ENCODE peak calls at places on chromosomes 3 and 15, in six cellular contexts. H is PC-3, N is MM.1S, K is hepatocyte, G is neural progenitor cell, Y is HCT116. A is an unnamed sample.

GRCh38 chr3:133089906-133090305 is 51.7 kb downstream of the TMEM108 start:
- DNase-seq in H (no peak), N (no peak), K (no peak), G (no peak), Y (no peak), A (no peak)

GRCh38 chr3:168860028-168860427 is 764.3 kb upstream of the GOLIM4 start:
- DNase-seq in H (no peak), N (no peak), K (no peak), G (no peak), Y (no peak), A (no peak)

GRCh38 chr3:30693470-30694120 is 87.2 kb downstream of the TGFBR2 start:
- DNase-seq in H (peak), N (peak), K (peak), G (peak), Y (peak), A (peak)

GRCh38 chr15:65259367-65259781 is 27.3 kb downstream of the PARP16 start:
- DNase-seq in H (no peak), N (no peak), K (peak), G (no peak), Y (no peak), A (peak)

GRCh38 chr15:24784506-24784905 is 108.9 kb downstream of the NPAP1 start:
- DNase-seq in H (no peak), N (no peak), K (no peak), G (no peak), Y (no peak), A (no peak)

GRCh38 chr3:115239717-115240116 is 92.6 kb upstream of the ZBTB20 start:
- DNase-seq in H (peak), N (no peak), K (peak), G (no peak), Y (peak), A (peak)

GRCh38 chr3:138964923-138965322 is 17.9 kb downstream of the FOXL2NB start:
- DNase-seq in H (no peak), N (no peak), K (no peak), G (no peak), Y (no peak), A (no peak)

GRCh38 chr3:131972550-131972949 is 62.3 kb downstream of the CPNE4 start:
- DNase-seq in H (no peak), N (no peak), K (no peak), G (no peak), Y (no peak), A (peak)

GRCh38 chr15:95347846-95348245 is 982.7 kb upstream of the NR2F2 start:
- DNase-seq in H (peak), N (no peak), K (no peak), G (no peak), Y (no peak), A (no peak)

GRCh38 chr3:105647047-105647446 is 221.8 kb downstream of the CBLB start:
- DNase-seq in H (peak), N (no peak), K (peak), G (no peak), Y (peak), A (peak)

GRCh38 chr3:167657684-167658225 is 4.0 kb upstream of the WDR49 start:
- DNase-seq in H (no peak), N (no peak), K (no peak), G (peak), Y (no peak), A (no peak)

GRCh38 chr3:150825916-150826377 is 63.0 kb upstream of the SIAH2 start:
- DNase-seq in H (no peak), N (no peak), K (no peak), G (no peak), Y (no peak), A (no peak)

GRCh38 chr15:99982662-99983061 is 249.4 kb upstream of the LYSMD4 start:
- DNase-seq in H (no peak), N (no peak), K (no peak), G (no peak), Y (no peak), A (no peak)

GRCh38 chr3:105906834-105907233 is 38.0 kb upstream of the CBLB start:
- DNase-seq in H (peak), N (no peak), K (no peak), G (no peak), Y (no peak), A (peak)

GRCh38 chr15:90552162-90552928 is 22.6 kb downstream of the CRTC3 start:
- DNase-seq in H (no peak), N (no peak), K (no peak), G (no peak), Y (no peak), A (peak)

GRCh38 chr3:189103208-189103607 is 68.6 kb upstream of the TPRG1 start:
- DNase-seq in H (no peak), N (no peak), K (no peak), G (no peak), Y (no peak), A (peak)

GRCh38 chr15:62524848-62525247 is 359.8 kb upstream of the C2CD4B start:
- DNase-seq in H (peak), N (no peak), K (no peak), G (no peak), Y (no peak), A (peak)

GRCh38 chr15:90287096-90287495 is 21.6 kb downstream of the NGRN start:
- DNase-seq in H (no peak), N (no peak), K (no peak), G (no peak), Y (no peak), A (no peak)

GRCh38 chr3:184160456-184160855 is 5.3 kb downstream of the DVL3 start:
- DNase-seq in H (peak), N (no peak), K (no peak), G (no peak), Y (no peak), A (peak)

GRCh38 chr3:41317718-41318117 is 118.4 kb downstream of the CTNNB1 start:
- DNase-seq in H (peak), N (no peak), K (peak), G (no peak), Y (no peak), A (peak)

GRCh38 chr3:120284702-120285507 is at the start of gene GPR156:
- DNase-seq in H (peak), N (no peak), K (peak), G (peak), Y (no peak), A (peak)

GRCh38 chr3:160331127-160331937 is 67.7 kb downstream of the IFT80 start:
- DNase-seq in H (peak), N (no peak), K (peak), G (no peak), Y (peak), A (peak)

GRCh38 chr3:12294885-12295580 is 6.2 kb downstream of the PPARG start:
- DNase-seq in H (peak), N (no peak), K (peak), G (no peak), Y (peak), A (peak)

GRCh38 chr15:65054333-65055200 is 9.4 kb downstream of the SLC51B start:
- DNase-seq in H (peak), N (peak), K (peak), G (peak), Y (peak), A (peak)

GRCh38 chr3:171878441-171879225 is 35.5 kb downstream of the TMEM212 start:
- DNase-seq in H (no peak), N (no peak), K (no peak), G (peak), Y (no peak), A (peak)

GRCh38 chr15:87931584-87931983 is 325.0 kb downstream of the NTRK3 start:
- DNase-seq in H (no peak), N (no peak), K (no peak), G (no peak), Y (no peak), A (no peak)

GRCh38 chr3:46990573-46991374 is 11.3 kb downstream of the NBEAL2 start:
- DNase-seq in H (no peak), N (no peak), K (no peak), G (no peak), Y (no peak), A (no peak)

GRCh38 chr3:67077656-67078055 is 79.5 kb downstream of the KBTBD8 start:
- DNase-seq in H (no peak), N (no peak), K (no peak), G (no peak), Y (no peak), A (peak)

GRCh38 chr3:118144919-118145318 is 889.7 kb downstream of the IGSF11 start:
- DNase-seq in H (no peak), N (peak), K (no peak), G (peak), Y (no peak), A (no peak)

GRCh38 chr3:15102833-15103232 is 3.9 kb upstream of the RBSN start:
- DNase-seq in H (no peak), N (no peak), K (no peak), G (no peak), Y (no peak), A (peak)

GRCh38 chr15:51842852-51843737 is 13.6 kb downstream of the TMOD3 start:
- DNase-seq in H (peak), N (no peak), K (peak), G (no peak), Y (peak), A (peak)

GRCh38 chr3:8320711-8321458 is 180.7 kb upstream of the LMCD1 start:
- DNase-seq in H (no peak), N (no peak), K (no peak), G (no peak), Y (no peak), A (no peak)

GRCh38 chr3:143847787-143848631 is at the start of gene SLC9A9:
- DNase-seq in H (peak), N (peak), K (peak), G (peak), Y (no peak), A (peak)

GRCh38 chr15:101239724-101240136 is 12.1 kb downstream of the CHSY1 start:
- DNase-seq in H (no peak), N (no peak), K (no peak), G (no peak), Y (no peak), A (no peak)

GRCh38 chr3:110791971-110792370 is 279.6 kb upstream of the NECTIN3 start:
- DNase-seq in H (no peak), N (no peak), K (no peak), G (no peak), Y (no peak), A (peak)

GRCh38 chr3:148820885-148821284 is 6.7 kb upstream of the CPB1 start:
- DNase-seq in H (no peak), N (no peak), K (no peak), G (no peak), Y (no peak), A (no peak)

GRCh38 chr3:104575631-104576030 is 791.1 kb upstream of the ALCAM start:
- DNase-seq in H (no peak), N (no peak), K (no peak), G (no peak), Y (no peak), A (no peak)
- H3K4me2 ChIP-seq in H (no peak), N (no peak), K (no peak), G (no peak), Y (no peak), A (no peak)

GRCh38 chr15:71110800-71111565 is 4.3 kb upstream of the THSD4 start:
- DNase-seq in H (no peak), N (no peak), K (no peak), G (no peak), Y (no peak), A (no peak)
- TF ChIP-seq EZH2phosphoT487 in H (no peak), N (no peak), K (no peak), G (no peak), Y (no peak), A (no peak)

GRCh38 chr15:82647835-82648256 is 683 bp upstream of the CPEB1 start:
- DNase-seq in H (no peak), N (no peak), K (no peak), G (peak), Y (no peak), A (no peak)

GRCh38 chr15:82646250-82647044 is 716 bp downstream of the CPEB1 start:
- DNase-seq in H (no peak), N (no peak), K (peak), G (peak), Y (no peak), A (peak)

GRCh38 chr15:82649226-82649999 is 2.2 kb upstream of the CPEB1 start:
- DNase-seq in H (no peak), N (no peak), K (no peak), G (no peak), Y (no peak), A (no peak)

GRCh38 chr15:82648257-82649103 is 1.3 kb upstream of the CPEB1 start:
- DNase-seq in H (no peak), N (no peak), K (no peak), G (peak), Y (no peak), A (peak)

DNA sequence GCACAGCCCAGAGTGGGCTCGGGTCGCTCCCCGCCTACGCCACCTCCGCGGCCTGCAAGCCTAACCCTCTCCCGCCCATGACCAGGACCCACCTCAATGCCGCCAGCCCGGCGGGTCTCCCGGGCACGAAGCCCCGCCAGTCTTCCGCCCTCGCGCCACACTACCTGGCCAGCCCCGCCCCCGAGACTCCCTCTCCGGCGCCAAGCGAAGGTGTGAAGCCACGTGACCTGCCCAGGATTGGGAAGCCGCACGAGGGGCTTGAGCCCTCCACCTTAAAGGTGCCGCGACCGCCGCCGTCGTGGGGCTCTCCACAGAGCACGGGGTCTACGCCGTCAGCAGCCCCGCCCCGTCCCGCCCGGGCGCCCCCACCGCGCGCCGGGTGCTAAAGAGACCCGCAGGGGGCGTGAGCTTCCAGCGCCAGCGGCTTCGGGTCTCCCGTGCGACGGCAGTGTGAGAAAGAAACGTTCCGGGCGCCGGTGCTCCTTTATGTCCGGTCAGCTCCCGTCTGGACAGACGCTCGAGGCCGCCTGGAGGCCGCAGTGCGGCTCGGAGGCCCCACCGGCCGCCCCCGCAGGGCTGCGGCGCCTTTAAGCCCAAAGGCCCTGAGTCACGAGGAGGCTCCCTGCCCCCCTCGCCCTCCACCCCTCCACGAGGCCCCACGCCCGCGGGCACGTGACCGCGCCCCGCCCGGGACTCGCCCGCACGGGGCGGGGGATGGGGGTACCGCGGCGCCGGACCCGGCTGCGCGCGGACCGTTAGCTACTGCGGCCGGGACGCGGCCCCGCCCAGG is at the start of gene CPEB1:
- DNase-seq in H (no peak), N (no peak), K (peak), G (peak), Y (no peak), A (peak)
- TF ChIP-seq EZH2 in H (no peak), N (no peak), K (no peak), G (no peak), Y (no peak), A (no peak)

GRCh38 chr15:67042490-67043181 is 22.8 kb upstream of the SMAD3 start:
- DNase-seq in H (no peak), N (no peak), K (peak), G (no peak), Y (no peak), A (no peak)
- H3K4me2 ChIP-seq in H (peak), N (no peak), K (no peak), G (no peak), Y (no peak), A (peak)

GRCh38 chr15:67922971-67923646 is 83.3 kb upstream of the RNU6-1 start:
- DNase-seq in H (no peak), N (no peak), K (no peak), G (no peak), Y (no peak), A (no peak)

GRCh38 chr15:67925182-67925581 is 85.3 kb upstream of the RNU6-1 start:
- DNase-seq in H (no peak), N (no peak), K (no peak), G (no peak), Y (no peak), A (no peak)

GRCh38 chr15:67924359-67924974 is 84.6 kb upstream of the RNU6-1 start:
- DNase-seq in H (no peak), N (no peak), K (no peak), G (no peak), Y (no peak), A (no peak)

GRCh38 chr15:67922106-67922505 is 82.3 kb upstream of the RNU6-1 start:
- DNase-seq in H (no peak), N (no peak), K (no peak), G (no peak), Y (no peak), A (no peak)

GRCh38 chr15:67923647-67923971 is 83.8 kb upstream of the RNU6-1 start:
- DNase-seq in H (no peak), N (no peak), K (no peak), G (no peak), Y (no peak), A (no peak)
- TF ChIP-seq EZH2phosphoT487 in H (no peak), N (no peak), K (no peak), G (no peak), Y (no peak), A (no peak)

DNA sequence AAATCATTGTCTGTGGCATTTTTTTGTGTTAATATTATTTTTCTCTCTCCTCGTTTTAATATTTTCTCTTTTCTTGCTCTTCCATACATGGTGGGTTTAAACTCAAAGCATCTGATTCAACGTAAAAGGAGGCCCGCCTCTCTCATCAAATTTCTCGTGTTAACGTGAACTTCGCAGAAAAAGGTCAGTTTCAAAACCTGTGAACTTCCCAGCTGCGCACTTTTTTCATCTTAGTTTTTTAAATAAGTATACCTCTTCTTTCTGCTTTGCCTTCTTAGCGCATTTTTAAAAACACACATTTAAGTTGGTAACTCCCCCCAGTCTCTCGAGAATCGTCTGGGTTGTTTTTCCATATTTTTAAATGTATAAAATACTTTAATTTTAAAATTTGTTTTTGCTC is 9.1 kb downstream of the SHOX2 start:
- DNase-seq in H (no peak), N (no peak), K (no peak), G (no peak), Y (no peak), A (no peak)
- TF ChIP-seq EZH2 in H (no peak), N (no peak), K (no peak), G (no peak), Y (no peak), A (no peak)